ENCODE peak calls at places on chromosomes 12 and 14, in eight cellular contexts. C, X, R, O, F, I, U and B are unnamed samples.

GRCh38 chr14:33484264-33484663 is 466.6 kb downstream of the EGLN3 start:
- DNase-seq in C (no peak), X (peak), R (no peak), O (no peak), F (peak), I (no peak), U (no peak), B (no peak)

GRCh38 chr12:53481108-53481442 is 18.2 kb downstream of the MAP3K12 start:
- DNase-seq in C (no peak), X (no peak), R (no peak), O (no peak), F (no peak), I (no peak), U (no peak), B (no peak)

GRCh38 chr12:109064143-109064542 is 11.8 kb downstream of the USP30 start:
- DNase-seq in C (no peak), X (no peak), R (no peak), O (no peak), F (no peak), I (no peak), U (no peak), B (no peak)

GRCh38 chr12:120534203-120534702 is at the start of gene RNF10:
- DNase-seq in C (peak), X (peak), R (peak), O (peak), F (peak), I (peak), U (peak), B (peak)

GRCh38 chr14:101198398-101199027 is 295.0 kb upstream of the RTL1 start:
- DNase-seq in C (peak), X (no peak), R (no peak), O (no peak), F (no peak), I (no peak), U (no peak), B (no peak)

GRCh38 chr14:102185360-102185759 is 45.7 kb downstream of the WDR20 start:
- DNase-seq in C (no peak), X (no peak), R (peak), O (no peak), F (peak), I (no peak), U (no peak), B (no peak)

GRCh38 chr14:103697196-103697595 is 18.1 kb downstream of the XRCC3 start:
- DNase-seq in C (no peak), X (no peak), R (no peak), O (no peak), F (no peak), I (no peak), U (no peak), B (no peak)

GRCh38 chr12:112419269-112420133 is 754 bp downstream of the PTPN11 start:
- DNase-seq in C (no peak), X (peak), R (peak), O (no peak), F (peak), I (peak), U (peak), B (peak)

GRCh38 chr12:1391722-1392121 is 202.7 kb downstream of the FBXL14 start:
- DNase-seq in C (peak), X (no peak), R (no peak), O (no peak), F (no peak), I (no peak), U (no peak), B (peak)

GRCh38 chr14:45486599-45486998 is 233.6 kb upstream of the MIS18BP1 start:
- DNase-seq in C (no peak), X (no peak), R (no peak), O (no peak), F (no peak), I (no peak), U (no peak), B (no peak)

GRCh38 chr12:123027726-123028445 is 47.4 kb downstream of the ARL6IP4 start:
- DNase-seq in C (peak), X (no peak), R (no peak), O (no peak), F (no peak), I (no peak), U (no peak), B (no peak)

GRCh38 chr12:47818701-47819543 is 781 bp downstream of the HDAC7 start:
- DNase-seq in C (peak), X (no peak), R (peak), O (no peak), F (peak), I (no peak), U (no peak), B (no peak)

GRCh38 chr14:104282332-104283196 is 144.2 kb downstream of the KIF26A start:
- DNase-seq in C (no peak), X (no peak), R (no peak), O (no peak), F (no peak), I (no peak), U (no peak), B (no peak)

GRCh38 chr12:15688202-15688736 is 100.9 kb downstream of the EPS8 start:
- DNase-seq in C (no peak), X (no peak), R (no peak), O (peak), F (peak), I (no peak), U (no peak), B (no peak)

GRCh38 chr14:45298427-45299117 is 45.6 kb upstream of the MIS18BP1 start:
- DNase-seq in C (no peak), X (no peak), R (no peak), O (no peak), F (no peak), I (no peak), U (no peak), B (no peak)

GRCh38 chr12:40105265-40105514 is 691 bp downstream of the SLC2A13 start:
- DNase-seq in C (no peak), X (no peak), R (peak), O (no peak), F (no peak), I (no peak), U (no peak), B (no peak)